ENCODE peak calls at places on chromosomes 1 and 21, in six cellular contexts. One of them, this sample, is unnamed.

GRCh38 chr1:34052565-34052964 is 112.5 kb downstream of the CSMD2 start:
- DNase-seq in left ventricle myocardium inferior: no peak
- DNase-seq in IMR-90: no peak
- DNase-seq in AG04450: no peak
- DNase-seq in CD8-positive, alpha-beta memory T cell: no peak
- DNase-seq in OCI-LY7: no peak
- DNase-seq in this sample: no peak

GRCh38 chr1:101509370-101509769 is 272.6 kb downstream of the S1PR1 start:
- DNase-seq in left ventricle myocardium inferior: peak
- DNase-seq in IMR-90: no peak
- DNase-seq in AG04450: no peak
- DNase-seq in CD8-positive, alpha-beta memory T cell: no peak
- DNase-seq in OCI-LY7: no peak
- DNase-seq in this sample: no peak

GRCh38 chr1:53393325-53393792 is 65.5 kb upstream of the LRP8 start:
- DNase-seq in left ventricle myocardium inferior: peak
- DNase-seq in IMR-90: peak
- DNase-seq in AG04450: peak
- DNase-seq in CD8-positive, alpha-beta memory T cell: peak
- DNase-seq in OCI-LY7: peak
- DNase-seq in this sample: peak

GRCh38 chr21:34263629-34264028 is 100.2 kb upstream of the KCNE2 start:
- DNase-seq in left ventricle myocardium inferior: no peak
- DNase-seq in IMR-90: no peak
- DNase-seq in AG04450: no peak
- DNase-seq in CD8-positive, alpha-beta memory T cell: no peak
- DNase-seq in OCI-LY7: no peak
- DNase-seq in this sample: no peak

GRCh38 chr1:30043731-30044408 is 679.5 kb downstream of the MATN1 start:
- DNase-seq in left ventricle myocardium inferior: no peak
- DNase-seq in IMR-90: no peak
- DNase-seq in AG04450: no peak
- DNase-seq in CD8-positive, alpha-beta memory T cell: no peak
- DNase-seq in OCI-LY7: no peak
- DNase-seq in this sample: no peak

GRCh38 chr1:44571712-44572571 is 102.3 kb downstream of the TMEM53 start:
- DNase-seq in left ventricle myocardium inferior: no peak
- DNase-seq in IMR-90: no peak
- DNase-seq in AG04450: no peak
- DNase-seq in CD8-positive, alpha-beta memory T cell: no peak
- DNase-seq in OCI-LY7: peak
- DNase-seq in this sample: no peak

GRCh38 chr1:224170748-224171478 is 12.1 kb upstream of the DEGS1 start:
- DNase-seq in left ventricle myocardium inferior: no peak
- DNase-seq in IMR-90: no peak
- DNase-seq in AG04450: no peak
- DNase-seq in CD8-positive, alpha-beta memory T cell: no peak
- DNase-seq in OCI-LY7: peak
- DNase-seq in this sample: no peak

GRCh38 chr1:26838474-26839338 is 12.2 kb downstream of the ZDHHC18 start:
- DNase-seq in left ventricle myocardium inferior: no peak
- DNase-seq in IMR-90: no peak
- DNase-seq in AG04450: no peak
- DNase-seq in CD8-positive, alpha-beta memory T cell: peak
- DNase-seq in OCI-LY7: no peak
- DNase-seq in this sample: no peak

GRCh38 chr1:87279966-87280535 is 48.6 kb upstream of the LMO4 start:
- DNase-seq in left ventricle myocardium inferior: no peak
- DNase-seq in IMR-90: peak
- DNase-seq in AG04450: no peak
- DNase-seq in CD8-positive, alpha-beta memory T cell: no peak
- DNase-seq in OCI-LY7: peak
- DNase-seq in this sample: no peak

GRCh38 chr1:156471496-156472490 is 28.8 kb downstream of the MEF2D start:
- DNase-seq in left ventricle myocardium inferior: peak
- DNase-seq in IMR-90: no peak
- DNase-seq in AG04450: no peak
- DNase-seq in CD8-positive, alpha-beta memory T cell: no peak
- DNase-seq in OCI-LY7: no peak
- DNase-seq in this sample: peak

GRCh38 chr1:206540044-206540758 is 32.9 kb downstream of the RASSF5 start:
- DNase-seq in left ventricle myocardium inferior: no peak
- DNase-seq in IMR-90: no peak
- DNase-seq in AG04450: no peak
- DNase-seq in CD8-positive, alpha-beta memory T cell: no peak
- DNase-seq in OCI-LY7: no peak
- DNase-seq in this sample: peak

GRCh38 chr1:42935313-42935624 is 23.4 kb downstream of the SLC2A1 start:
- DNase-seq in left ventricle myocardium inferior: no peak
- DNase-seq in IMR-90: no peak
- DNase-seq in AG04450: no peak
- DNase-seq in CD8-positive, alpha-beta memory T cell: no peak
- DNase-seq in OCI-LY7: peak
- DNase-seq in this sample: peak

GRCh38 chr1:156025873-156026272 is 5.1 kb upstream of the SSR2 start:
- DNase-seq in left ventricle myocardium inferior: no peak
- DNase-seq in IMR-90: peak
- DNase-seq in AG04450: no peak
- DNase-seq in CD8-positive, alpha-beta memory T cell: peak
- DNase-seq in OCI-LY7: peak
- DNase-seq in this sample: no peak

GRCh38 chr1:12604114-12604874 is 13.7 kb downstream of the DHRS3 start:
- DNase-seq in left ventricle myocardium inferior: peak
- DNase-seq in IMR-90: peak
- DNase-seq in AG04450: peak
- DNase-seq in CD8-positive, alpha-beta memory T cell: peak
- DNase-seq in OCI-LY7: no peak
- DNase-seq in this sample: peak

GRCh38 chr1:27139980-27140379 is 14.9 kb downstream of the SLC9A1 start:
- DNase-seq in left ventricle myocardium inferior: no peak
- DNase-seq in IMR-90: no peak
- DNase-seq in AG04450: no peak
- DNase-seq in CD8-positive, alpha-beta memory T cell: no peak
- DNase-seq in OCI-LY7: no peak
- DNase-seq in this sample: peak

GRCh38 chr1:201800246-201800645 is 28.7 kb upstream of the IPO9 start:
- DNase-seq in left ventricle myocardium inferior: no peak
- DNase-seq in IMR-90: no peak
- DNase-seq in AG04450: no peak
- DNase-seq in CD8-positive, alpha-beta memory T cell: no peak
- DNase-seq in OCI-LY7: no peak
- DNase-seq in this sample: no peak

GRCh38 chr1:242428403-242429190 is 95.9 kb downstream of the PLD5 start:
- DNase-seq in left ventricle myocardium inferior: no peak
- DNase-seq in IMR-90: no peak
- DNase-seq in AG04450: no peak
- DNase-seq in CD8-positive, alpha-beta memory T cell: no peak
- DNase-seq in OCI-LY7: no peak
- DNase-seq in this sample: no peak

GRCh38 chr1:234962340-234962989 is 166.2 kb downstream of the TOMM20 start:
- DNase-seq in left ventricle myocardium inferior: no peak
- DNase-seq in IMR-90: peak
- DNase-seq in AG04450: peak
- DNase-seq in CD8-positive, alpha-beta memory T cell: no peak
- DNase-seq in OCI-LY7: peak
- DNase-seq in this sample: peak

GRCh38 chr1:65791396-65791795 is 1.3 kb upstream of the PDE4B start:
- DNase-seq in left ventricle myocardium inferior: no peak
- DNase-seq in IMR-90: peak
- DNase-seq in AG04450: no peak
- DNase-seq in CD8-positive, alpha-beta memory T cell: no peak
- DNase-seq in OCI-LY7: no peak
- DNase-seq in this sample: no peak

GRCh38 chr1:166089804-166090203 is 77.0 kb downstream of the FAM78B start:
- DNase-seq in left ventricle myocardium inferior: no peak
- DNase-seq in IMR-90: no peak
- DNase-seq in AG04450: no peak
- DNase-seq in CD8-positive, alpha-beta memory T cell: no peak
- DNase-seq in OCI-LY7: no peak
- DNase-seq in this sample: peak

GRCh38 chr1:230283678-230284077 is 142.5 kb downstream of the PGBD5 start:
- DNase-seq in left ventricle myocardium inferior: no peak
- DNase-seq in IMR-90: no peak
- DNase-seq in AG04450: no peak
- DNase-seq in CD8-positive, alpha-beta memory T cell: no peak
- DNase-seq in OCI-LY7: no peak
- DNase-seq in this sample: no peak

GRCh38 chr1:220224033-220224432 is 48.2 kb downstream of the RAB3GAP2 start:
- DNase-seq in left ventricle myocardium inferior: no peak
- DNase-seq in IMR-90: no peak
- DNase-seq in AG04450: no peak
- DNase-seq in CD8-positive, alpha-beta memory T cell: no peak
- DNase-seq in OCI-LY7: no peak
- DNase-seq in this sample: no peak

GRCh38 chr1:61962631-61963030 is 220.4 kb downstream of the PATJ start:
- DNase-seq in left ventricle myocardium inferior: no peak
- DNase-seq in IMR-90: no peak
- DNase-seq in AG04450: no peak
- DNase-seq in CD8-positive, alpha-beta memory T cell: no peak
- DNase-seq in OCI-LY7: no peak
- DNase-seq in this sample: no peak

GRCh38 chr1:30162565-30162964 is 560.8 kb downstream of the MATN1 start:
- DNase-seq in left ventricle myocardium inferior: no peak
- DNase-seq in IMR-90: no peak
- DNase-seq in AG04450: no peak
- DNase-seq in CD8-positive, alpha-beta memory T cell: no peak
- DNase-seq in OCI-LY7: no peak
- DNase-seq in this sample: no peak

DNA sequence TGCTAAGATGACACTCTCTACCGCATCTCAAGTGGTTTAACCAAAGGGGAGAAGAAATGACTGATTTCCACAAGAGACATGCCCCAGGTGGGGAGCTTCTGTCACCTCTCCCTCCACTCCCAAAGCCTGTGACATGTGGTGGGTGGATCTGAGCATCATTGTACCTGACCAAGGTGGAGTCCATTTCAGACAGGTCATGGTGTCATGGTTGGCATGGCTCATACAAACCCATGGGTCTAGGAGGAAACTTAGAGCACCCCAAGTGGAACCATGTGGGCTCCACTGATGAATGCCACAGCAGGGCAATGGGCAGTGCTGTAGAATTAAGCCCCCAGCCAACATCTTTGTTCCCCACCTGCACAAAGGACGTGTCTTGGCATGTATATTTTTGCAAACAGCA is 131.5 kb upstream of the EDN2 start:
- DNase-seq in left ventricle myocardium inferior: no peak
- DNase-seq in IMR-90: no peak
- DNase-seq in AG04450: no peak
- DNase-seq in CD8-positive, alpha-beta memory T cell: no peak
- DNase-seq in OCI-LY7: no peak
- DNase-seq in this sample: no peak
- H3K4me3 ChIP-seq in left ventricle myocardium inferior: no peak
- H3K4me3 ChIP-seq in IMR-90: no peak
- H3K4me3 ChIP-seq in AG04450: no peak
- H3K4me3 ChIP-seq in CD8-positive, alpha-beta memory T cell: no peak
- H3K4me3 ChIP-seq in OCI-LY7: no peak
- H3K4me3 ChIP-seq in this sample: no peak

GRCh38 chr1:203465943-203466342 is 9.7 kb upstream of the PRELP start:
- DNase-seq in left ventricle myocardium inferior: peak
- DNase-seq in IMR-90: no peak
- DNase-seq in AG04450: no peak
- DNase-seq in CD8-positive, alpha-beta memory T cell: no peak
- DNase-seq in OCI-LY7: no peak
- DNase-seq in this sample: no peak

GRCh38 chr1:203470240-203470639 is 5.4 kb upstream of the PRELP start:
- DNase-seq in left ventricle myocardium inferior: no peak
- DNase-seq in IMR-90: no peak
- DNase-seq in AG04450: no peak
- DNase-seq in CD8-positive, alpha-beta memory T cell: no peak
- DNase-seq in OCI-LY7: no peak
- DNase-seq in this sample: no peak

GRCh38 chr1:203464743-203465142 is 10.9 kb upstream of the PRELP start:
- DNase-seq in left ventricle myocardium inferior: no peak
- DNase-seq in IMR-90: no peak
- DNase-seq in AG04450: no peak
- DNase-seq in CD8-positive, alpha-beta memory T cell: no peak
- DNase-seq in OCI-LY7: no peak
- DNase-seq in this sample: no peak

GRCh38 chr1:203465146-203465798 is 10.3 kb upstream of the PRELP start:
- DNase-seq in left ventricle myocardium inferior: no peak
- DNase-seq in IMR-90: no peak
- DNase-seq in AG04450: no peak
- DNase-seq in CD8-positive, alpha-beta memory T cell: no peak
- DNase-seq in OCI-LY7: no peak
- DNase-seq in this sample: no peak

GRCh38 chr1:203467550-203467921 is 8.1 kb upstream of the PRELP start:
- DNase-seq in left ventricle myocardium inferior: peak
- DNase-seq in IMR-90: no peak
- DNase-seq in AG04450: no peak
- DNase-seq in CD8-positive, alpha-beta memory T cell: no peak
- DNase-seq in OCI-LY7: no peak
- DNase-seq in this sample: peak
- H3K27ac ChIP-seq in left ventricle myocardium inferior: peak
- H3K27ac ChIP-seq in IMR-90: no peak
- H3K27ac ChIP-seq in AG04450: no peak
- H3K27ac ChIP-seq in CD8-positive, alpha-beta memory T cell: no peak
- H3K27ac ChIP-seq in OCI-LY7: no peak
- H3K27ac ChIP-seq in this sample: no peak

GRCh38 chr1:119674835-119675289 is 26.8 kb upstream of the ZNF697 start:
- DNase-seq in left ventricle myocardium inferior: no peak
- DNase-seq in IMR-90: peak
- DNase-seq in AG04450: no peak
- DNase-seq in CD8-positive, alpha-beta memory T cell: no peak
- DNase-seq in OCI-LY7: no peak
- DNase-seq in this sample: no peak
- H3K4me3 ChIP-seq in left ventricle myocardium inferior: peak
- H3K4me3 ChIP-seq in IMR-90: no peak
- H3K4me3 ChIP-seq in AG04450: no peak
- H3K4me3 ChIP-seq in CD8-positive, alpha-beta memory T cell: no peak
- H3K4me3 ChIP-seq in OCI-LY7: no peak
- H3K4me3 ChIP-seq in this sample: no peak

DNA sequence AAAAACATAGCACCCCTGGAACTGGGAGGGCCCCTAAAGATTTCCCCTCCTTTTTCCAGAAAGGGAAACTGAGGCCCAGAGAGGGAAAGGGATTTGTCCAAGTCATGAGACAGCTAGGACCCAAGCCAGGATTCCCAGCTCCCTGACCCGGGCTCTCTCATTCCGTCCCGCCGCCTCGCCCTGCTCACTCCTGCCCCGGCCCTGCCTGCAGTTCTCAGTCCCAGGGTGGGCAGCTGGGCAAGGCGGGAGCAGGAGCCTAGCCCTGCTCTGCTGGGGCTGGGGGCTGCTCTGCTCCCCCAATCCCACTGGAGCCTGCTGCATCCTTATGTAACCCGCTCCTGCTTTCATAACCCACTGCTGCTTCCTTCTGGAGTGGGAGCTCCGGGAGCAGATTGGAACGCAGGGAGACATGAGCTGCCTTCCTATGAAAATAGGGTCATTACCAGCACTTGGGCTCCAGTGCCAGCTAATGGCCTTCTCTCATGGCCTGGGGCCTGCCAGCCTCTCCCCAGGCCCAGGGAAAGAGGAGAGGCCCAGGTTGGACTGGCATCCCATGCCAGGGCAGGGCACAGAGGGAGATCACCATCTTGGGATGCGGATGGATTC is 84.5 kb downstream of the CAMK2N1 start:
- DNase-seq in left ventricle myocardium inferior: no peak
- DNase-seq in IMR-90: no peak
- DNase-seq in AG04450: no peak
- DNase-seq in CD8-positive, alpha-beta memory T cell: no peak
- DNase-seq in OCI-LY7: no peak
- DNase-seq in this sample: no peak
- H3K27ac ChIP-seq in left ventricle myocardium inferior: no peak
- H3K27ac ChIP-seq in IMR-90: no peak
- H3K27ac ChIP-seq in AG04450: no peak
- H3K27ac ChIP-seq in CD8-positive, alpha-beta memory T cell: no peak
- H3K27ac ChIP-seq in OCI-LY7: no peak
- H3K27ac ChIP-seq in this sample: no peak